ENCODE peak calls at places on chromosomes 6 and 20, in ten cellular contexts. Y, T, C, H, Z, D, O, S, R and E are unnamed samples.

GRCh38 chr6:81169166-81169565 is 583.3 kb downstream of the TENT5A start:
- DNase-seq in Y (no peak), T (no peak), C (no peak), H (no peak), Z (no peak), D (no peak), O (no peak), S (no peak), R (no peak), E (no peak)

GRCh38 chr20:57097245-57097935 is 169.1 kb downstream of the BMP7 start:
- DNase-seq in Y (no peak), T (no peak), C (no peak), H (no peak), Z (no peak), D (no peak), O (no peak), S (no peak), R (no peak), E (no peak)

GRCh38 chr6:31351734-31352496 is 5.1 kb downstream of the HLA-B start:
- DNase-seq in Y (no peak), T (no peak), C (no peak), H (no peak), Z (no peak), D (no peak), O (peak), S (no peak), R (no peak), E (peak)

GRCh38 chr20:1899169-1899525 is 3.9 kb downstream of the SIRPA start:
- DNase-seq in Y (no peak), T (no peak), C (no peak), H (no peak), Z (no peak), D (no peak), O (no peak), S (no peak), R (no peak), E (no peak)

GRCh38 chr6:30877419-30878262 is 6.7 kb upstream of the DDR1 start:
- DNase-seq in Y (peak), T (peak), C (peak), H (peak), Z (peak), D (peak), O (peak), S (peak), R (peak), E (peak)

GRCh38 chr6:148831531-148831930 is 84.7 kb downstream of the UST start:
- DNase-seq in Y (no peak), T (no peak), C (no peak), H (no peak), Z (no peak), D (no peak), O (no peak), S (peak), R (no peak), E (no peak)

GRCh38 chr20:57075181-57075580 is 191.3 kb downstream of the BMP7 start:
- DNase-seq in Y (no peak), T (no peak), C (no peak), H (no peak), Z (no peak), D (no peak), O (no peak), S (no peak), R (no peak), E (no peak)

GRCh38 chr20:41339957-41340326 is 679 bp upstream of the LPIN3 start:
- DNase-seq in Y (peak), T (peak), C (peak), H (peak), Z (peak), D (peak), O (peak), S (no peak), R (peak), E (peak)

GRCh38 chr6:104653786-104654185 is 205.9 kb downstream of the HACE1 start:
- DNase-seq in Y (no peak), T (no peak), C (no peak), H (no peak), Z (no peak), D (no peak), O (no peak), S (no peak), R (no peak), E (no peak)

GRCh38 chr20:8152183-8152582 is 20.1 kb downstream of the PLCB1 start:
- DNase-seq in Y (no peak), T (no peak), C (no peak), H (no peak), Z (no peak), D (no peak), O (no peak), S (peak), R (no peak), E (no peak)

GRCh38 chr20:45873409-45874116 is 7.5 kb upstream of the ZSWIM1 start:
- DNase-seq in Y (no peak), T (no peak), C (no peak), H (no peak), Z (no peak), D (no peak), O (no peak), S (no peak), R (no peak), E (no peak)

GRCh38 chr6:135116566-135116965 is 61.9 kb upstream of the HBS1L start:
- DNase-seq in Y (no peak), T (no peak), C (no peak), H (no peak), Z (no peak), D (no peak), O (no peak), S (no peak), R (no peak), E (no peak)

GRCh38 chr20:4726710-4727391 is 5.1 kb downstream of the PRND start:
- DNase-seq in Y (no peak), T (peak), C (no peak), H (no peak), Z (no peak), D (no peak), O (peak), S (peak), R (peak), E (no peak)

GRCh38 chr6:163354779-163355431 is 59.6 kb upstream of the QKI start:
- DNase-seq in Y (peak), T (peak), C (no peak), H (no peak), Z (no peak), D (no peak), O (no peak), S (no peak), R (no peak), E (no peak)

GRCh38 chr6:146901940-146902816 is 302.0 kb upstream of the STXBP5 start:
- DNase-seq in Y (no peak), T (no peak), C (no peak), H (no peak), Z (no peak), D (no peak), O (no peak), S (no peak), R (no peak), E (no peak)

GRCh38 chr20:45470262-45470931 is 844 bp downstream of the WFDC2 start:
- DNase-seq in Y (peak), T (peak), C (peak), H (peak), Z (no peak), D (no peak), O (peak), S (no peak), R (no peak), E (no peak)

GRCh38 chr20:1242530-1242929 is 16.7 kb downstream of the RAD21L1 start:
- DNase-seq in Y (no peak), T (no peak), C (no peak), H (no peak), Z (no peak), D (no peak), O (no peak), S (peak), R (no peak), E (no peak)

GRCh38 chr6:158408552-158409130 is 96.4 kb downstream of the TULP4 start:
- DNase-seq in Y (peak), T (no peak), C (no peak), H (peak), Z (no peak), D (no peak), O (no peak), S (peak), R (peak), E (no peak)

GRCh38 chr20:330233-331149 is 5.1 kb downstream of the SOX12 start:
- DNase-seq in Y (peak), T (peak), C (peak), H (peak), Z (no peak), D (peak), O (peak), S (no peak), R (peak), E (peak)

GRCh38 chr6:25641940-25642666 is 9.9 kb upstream of the SCGN start:
- DNase-seq in Y (no peak), T (no peak), C (no peak), H (no peak), Z (no peak), D (no peak), O (no peak), S (no peak), R (no peak), E (no peak)

GRCh38 chr6:42904467-42904866 is 11.4 kb upstream of the PTCRA start:
- DNase-seq in Y (no peak), T (no peak), C (no peak), H (no peak), Z (no peak), D (no peak), O (no peak), S (no peak), R (no peak), E (no peak)

GRCh38 chr6:170020041-170020583 is 268.7 kb downstream of the ERMARD start:
- DNase-seq in Y (no peak), T (no peak), C (no peak), H (no peak), Z (no peak), D (no peak), O (no peak), S (no peak), R (no peak), E (no peak)

GRCh38 chr6:3527797-3528067 is 70.9 kb upstream of the SLC22A23 start:
- DNase-seq in Y (no peak), T (no peak), C (no peak), H (no peak), Z (no peak), D (no peak), O (no peak), S (no peak), R (no peak), E (no peak)

GRCh38 chr20:20743511-20744169 is 31.2 kb upstream of the RALGAPA2 start:
- DNase-seq in Y (peak), T (no peak), C (no peak), H (peak), Z (no peak), D (no peak), O (no peak), S (no peak), R (peak), E (no peak)

GRCh38 chr6:35718911-35719381 is 17.9 kb upstream of the ARMC12 start:
- DNase-seq in Y (no peak), T (no peak), C (no peak), H (no peak), Z (no peak), D (no peak), O (no peak), S (no peak), R (peak), E (no peak)

GRCh38 chr6:215335-216034 is 76.8 kb upstream of the DUSP22 start:
- DNase-seq in Y (no peak), T (no peak), C (no peak), H (no peak), Z (no peak), D (no peak), O (peak), S (no peak), R (no peak), E (no peak)

GRCh38 chr6:110053395-110054240 is 75.5 kb downstream of the GPR6 start:
- DNase-seq in Y (no peak), T (peak), C (peak), H (no peak), Z (no peak), D (no peak), O (peak), S (peak), R (no peak), E (no peak)

GRCh38 chr20:46111028-46111835 is 6.9 kb upstream of the CD40 start:
- DNase-seq in Y (no peak), T (peak), C (no peak), H (no peak), Z (no peak), D (no peak), O (peak), S (no peak), R (no peak), E (no peak)

GRCh38 chr6:4567141-4567540 is 209.1 kb upstream of the CDYL start:
- DNase-seq in Y (no peak), T (no peak), C (no peak), H (no peak), Z (no peak), D (no peak), O (no peak), S (no peak), R (no peak), E (no peak)

GRCh38 chr6:137223370-137224131 is 4.4 kb upstream of the IFNGR1 start:
- DNase-seq in Y (no peak), T (no peak), C (no peak), H (no peak), Z (no peak), D (no peak), O (peak), S (no peak), R (no peak), E (no peak)

GRCh38 chr6:168956884-168957730 is 296.5 kb downstream of the THBS2 start:
- DNase-seq in Y (peak), T (peak), C (peak), H (peak), Z (peak), D (peak), O (peak), S (peak), R (peak), E (peak)

GRCh38 chr6:17413313-17413750 is 19.9 kb downstream of the CAP2 start:
- DNase-seq in Y (peak), T (no peak), C (no peak), H (no peak), Z (no peak), D (no peak), O (no peak), S (no peak), R (no peak), E (no peak)

GRCh38 chr6:36135053-36135731 is 4.9 kb downstream of the MAPK13 start:
- DNase-seq in Y (no peak), T (peak), C (no peak), H (no peak), Z (no peak), D (no peak), O (no peak), S (no peak), R (no peak), E (no peak)

GRCh38 chr6:152957796-152958195 is 25.0 kb downstream of the FBXO5 start:
- DNase-seq in Y (no peak), T (no peak), C (no peak), H (no peak), Z (no peak), D (no peak), O (no peak), S (no peak), R (no peak), E (no peak)

GRCh38 chr6:127215931-127216330 is 50.7 kb upstream of the RNF146 start:
- DNase-seq in Y (no peak), T (no peak), C (no peak), H (no peak), Z (no peak), D (no peak), O (no peak), S (no peak), R (no peak), E (no peak)

GRCh38 chr6:36245572-36246031 is 24.3 kb upstream of the PNPLA1 start:
- DNase-seq in Y (no peak), T (no peak), C (no peak), H (no peak), Z (no peak), D (no peak), O (no peak), S (no peak), R (no peak), E (no peak)

GRCh38 chr20:46552460-46553420 is 2.3 kb upstream of the OCSTAMP start:
- DNase-seq in Y (no peak), T (peak), C (no peak), H (no peak), Z (no peak), D (no peak), O (peak), S (no peak), R (no peak), E (no peak)